ENCODE peak calls at places on chromosomes 2 and 18, in six cellular contexts. Q is GM23248, Z is left ventricle myocardium inferior, T is suprapubic skin, G is heart left ventricle, I is prostate gland. S is an unnamed sample. For H3K4me1, the result is how much of the 10 kb centered on the place peaks cover.

GRCh38 chr18:45755936-45756335 is 32.0 kb downstream of the SLC14A1 start:
- DNase-seq in Q (peak), Z (no peak), T (no peak), G (peak), I (peak), S (no peak)

GRCh38 chr2:31922542-31923408 is 88.0 kb downstream of the MEMO1 start:
- DNase-seq in Q (no peak), Z (no peak), T (no peak), G (no peak), I (no peak), S (no peak)

GRCh38 chr18:67634631-67635338 is 118.3 kb upstream of the DSEL start:
- DNase-seq in Q (no peak), Z (no peak), T (no peak), G (no peak), I (no peak), S (no peak)

GRCh38 chr2:191870744-191871143 is 23.9 kb upstream of the CAVIN2 start:
- DNase-seq in Q (no peak), Z (no peak), T (no peak), G (no peak), I (no peak), S (no peak)

GRCh38 chr18:3226048-3226447 is 6.3 kb upstream of the MYOM1 start:
- DNase-seq in Q (no peak), Z (no peak), T (no peak), G (no peak), I (no peak), S (no peak)

GRCh38 chr2:25252291-25253152 is 84.1 kb upstream of the POMC start:
- DNase-seq in Q (peak), Z (peak), T (no peak), G (peak), I (peak), S (peak)

GRCh38 chr2:228841877-228842276 is 429.2 kb downstream of the PID1 start:
- DNase-seq in Q (no peak), Z (no peak), T (no peak), G (no peak), I (no peak), S (no peak)

GRCh38 chr18:64693756-64694155 is 544.9 kb upstream of the LINC00305 start:
- DNase-seq in Q (no peak), Z (no peak), T (no peak), G (no peak), I (no peak), S (no peak)

GRCh38 chr18:31446854-31447253 is 687 bp upstream of the DSG3 start:
- DNase-seq in Q (no peak), Z (no peak), T (no peak), G (no peak), I (no peak), S (no peak)

GRCh38 chr2:168354499-168354898 is 101.6 kb upstream of the CERS6 start:
- DNase-seq in Q (no peak), Z (no peak), T (no peak), G (no peak), I (no peak), S (no peak)

GRCh38 chr2:1937480-1937879 is 193.2 kb upstream of the PXDN start:
- DNase-seq in Q (no peak), Z (no peak), T (no peak), G (no peak), I (no peak), S (no peak)

GRCh38 chr18:48582946-48583345 is 44.1 kb downstream of the CTIF start:
- DNase-seq in Q (no peak), Z (no peak), T (no peak), G (no peak), I (no peak), S (no peak)

GRCh38 chr2:121596221-121597080 is 52.8 kb downstream of the CLASP1 start:
- DNase-seq in Q (peak), Z (no peak), T (no peak), G (no peak), I (peak), S (peak)

GRCh38 chr18:22311301-22311700 is 106.4 kb downstream of the CTAGE1 start:
- DNase-seq in Q (peak), Z (no peak), T (no peak), G (no peak), I (no peak), S (no peak)

GRCh38 chr18:22314406-22314805 is 103.3 kb downstream of the CTAGE1 start:
- DNase-seq in Q (peak), Z (no peak), T (no peak), G (no peak), I (no peak), S (no peak)

GRCh38 chr18:22318745-22319407 is 98.8 kb downstream of the CTAGE1 start:
- DNase-seq in Q (peak), Z (no peak), T (no peak), G (no peak), I (no peak), S (no peak)

GRCh38 chr18:22309191-22309590 is 108.5 kb downstream of the CTAGE1 start:
- DNase-seq in Q (peak), Z (no peak), T (no peak), G (no peak), I (no peak), S (no peak)

DNA sequence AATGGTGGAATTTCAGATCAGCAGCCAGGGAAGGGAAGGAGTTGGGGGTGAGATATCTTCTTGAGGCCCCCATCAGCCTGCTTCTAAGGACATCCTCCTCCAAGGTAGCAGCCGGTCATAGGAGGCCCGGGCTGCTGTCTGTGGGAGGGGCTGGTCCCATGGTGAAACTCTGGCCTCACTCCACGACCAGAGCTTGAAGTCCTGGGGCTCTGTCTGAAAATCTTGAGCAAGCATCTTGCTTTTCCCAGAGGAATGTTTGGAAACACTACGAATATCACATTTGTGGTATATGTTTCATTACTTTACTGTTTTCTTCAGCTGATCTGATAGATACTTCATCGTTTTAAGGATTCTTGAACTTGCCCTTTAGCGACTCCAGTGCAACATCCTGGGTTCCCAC is 103.7 kb downstream of the CTAGE1 start:
- DNase-seq in Q (peak), Z (no peak), T (no peak), G (no peak), I (no peak), S (no peak)
- H3K4me3 ChIP-seq in Q (peak), Z (no peak), T (no peak), G (no peak), I (no peak), S (no peak)

DNA sequence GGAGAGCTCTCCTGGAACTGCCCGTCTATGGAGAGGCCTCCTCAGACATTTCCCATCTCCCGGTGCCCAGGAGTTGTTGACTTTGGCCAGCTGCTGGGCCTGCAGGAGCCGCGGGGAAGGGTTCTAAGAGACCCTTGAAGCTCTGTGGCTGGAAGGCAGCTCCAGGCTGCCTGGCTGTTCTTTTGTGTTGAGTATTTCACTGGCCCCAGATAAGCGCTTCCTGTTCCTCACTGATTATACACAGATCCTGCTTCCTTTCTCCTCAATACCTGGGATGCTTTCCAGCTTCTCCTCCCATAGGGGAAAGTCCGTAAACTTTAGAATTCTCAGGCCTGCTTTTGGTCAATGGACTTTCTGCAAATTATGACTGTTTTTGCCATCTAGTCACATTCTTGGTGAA is 57.8 kb downstream of the TGOLN2 start:
- DNase-seq in Q (no peak), Z (no peak), T (no peak), G (peak), I (no peak), S (no peak)
- H3K4me1 ChIP-seq in Q (under half), Z (half or more), T (under half), G (under half), I (under half), S (under half)

DNA sequence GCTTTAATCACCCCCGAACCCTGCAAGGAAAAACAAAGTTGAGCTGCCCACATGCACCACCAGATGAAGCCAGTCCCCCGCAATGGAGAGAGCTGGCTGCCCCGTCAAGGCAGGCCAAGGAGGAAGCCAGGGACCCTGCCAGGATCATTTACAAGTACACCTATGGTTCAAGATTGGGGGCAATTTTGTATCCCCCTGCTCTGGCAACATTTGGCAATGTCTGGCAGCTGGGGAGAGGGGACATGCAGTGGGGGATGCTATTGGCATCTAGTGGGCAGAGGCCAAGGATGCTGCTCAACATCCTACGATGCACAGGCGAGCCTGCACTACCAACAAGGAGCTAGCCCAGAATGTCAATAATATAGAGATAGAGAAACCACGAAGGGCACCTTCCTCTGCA is 1.9 kb downstream of the ACTR1B start:
- DNase-seq in Q (no peak), Z (no peak), T (no peak), G (no peak), I (no peak), S (no peak)
- H3K4me3 ChIP-seq in Q (peak), Z (peak), T (peak), G (peak), I (no peak), S (peak)

GRCh38 chr2:203685789-203686433 is 20.5 kb upstream of the CD28 start:
- DNase-seq in Q (peak), Z (no peak), T (no peak), G (no peak), I (no peak), S (no peak)

GRCh38 chr2:203685081-203685621 is 21.3 kb upstream of the CD28 start:
- DNase-seq in Q (peak), Z (no peak), T (no peak), G (peak), I (no peak), S (no peak)

GRCh38 chr2:203682688-203683130 is 23.7 kb upstream of the CD28 start:
- DNase-seq in Q (peak), Z (no peak), T (no peak), G (peak), I (no peak), S (no peak)

GRCh38 chr2:203683421-203683820 is 23.0 kb upstream of the CD28 start:
- DNase-seq in Q (no peak), Z (no peak), T (no peak), G (no peak), I (no peak), S (no peak)

GRCh38 chr2:203683932-203684556 is 22.4 kb upstream of the CD28 start:
- DNase-seq in Q (peak), Z (no peak), T (no peak), G (no peak), I (no peak), S (no peak)
- H3K4me1 ChIP-seq in Q (half or more), Z (half or more), T (half or more), G (under half), I (under half), S (under half)

GRCh38 chr2:158487419-158487818 is 30.7 kb downstream of the PKP4 start:
- DNase-seq in Q (peak), Z (no peak), T (no peak), G (no peak), I (no peak), S (no peak)

GRCh38 chr2:158491072-158491471 is 34.3 kb downstream of the PKP4 start:
- DNase-seq in Q (no peak), Z (no peak), T (no peak), G (no peak), I (no peak), S (no peak)

GRCh38 chr2:158488442-158489216 is 31.9 kb downstream of the PKP4 start:
- DNase-seq in Q (no peak), Z (no peak), T (no peak), G (no peak), I (no peak), S (no peak)

GRCh38 chr2:158486970-158487325 is 30.2 kb downstream of the PKP4 start:
- DNase-seq in Q (peak), Z (no peak), T (no peak), G (no peak), I (no peak), S (no peak)

GRCh38 chr2:158489366-158490112 is 32.8 kb downstream of the PKP4 start:
- DNase-seq in Q (no peak), Z (no peak), T (no peak), G (no peak), I (no peak), S (no peak)
- H3K4me3 ChIP-seq in Q (no peak), Z (no peak), T (no peak), G (no peak), I (no peak), S (no peak)

DNA sequence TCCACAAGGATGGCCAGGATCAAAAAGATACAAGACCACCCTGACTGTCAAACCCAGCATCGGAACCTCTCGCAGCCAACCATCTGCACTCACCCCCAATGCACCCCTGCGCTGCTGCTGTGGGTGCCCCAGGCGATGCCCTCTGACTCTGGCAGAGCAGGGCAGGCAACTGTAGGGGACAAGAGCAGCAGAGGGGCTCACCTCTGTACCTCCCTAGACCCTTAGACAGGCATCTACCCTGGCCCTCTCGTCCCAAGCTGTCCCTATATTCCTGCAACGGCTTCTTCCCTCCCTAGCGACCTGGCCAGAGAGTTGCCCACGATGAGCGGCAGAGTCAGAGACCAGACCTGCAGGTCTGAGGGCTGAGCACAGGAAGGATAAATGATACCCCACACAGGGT is 128.2 kb downstream of the HDAC4 start:
- DNase-seq in Q (no peak), Z (no peak), T (peak), G (no peak), I (no peak), S (peak)
- H3K4me1 ChIP-seq in Q (under half), Z (half or more), T (half or more), G (under half), I (under half), S (half or more)

DNA sequence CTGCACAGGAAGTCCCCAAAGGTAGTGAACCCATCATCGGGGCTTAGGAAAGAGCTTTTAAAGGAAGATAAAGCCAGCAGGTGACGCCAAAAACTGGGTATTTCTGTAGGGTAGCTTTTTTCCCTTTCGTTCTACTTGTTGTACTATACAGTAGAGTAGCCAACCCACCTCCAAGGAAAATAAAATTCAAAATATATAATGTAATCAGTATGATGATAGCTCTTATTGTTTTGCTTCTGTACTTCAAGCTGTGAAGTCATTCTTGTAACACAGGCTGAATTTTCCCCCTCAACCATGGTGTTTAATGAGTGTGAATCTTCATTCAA is 112.1 kb downstream of the FAM210A start:
- DNase-seq in Q (no peak), Z (no peak), T (no peak), G (no peak), I (no peak), S (no peak)
- H3K4me3 ChIP-seq in Q (no peak), Z (peak), T (no peak), G (no peak), I (no peak), S (no peak)